ENCODE peak calls at places on chromosome 21, in seven cellular contexts. T is SK-N-SH, O is H1, K is K562, X is HCT116, U is HepG2, S is GM12878. C is an unnamed sample.
A peak's percentile ranks its signal among the peaks of the same experiment; 100 is the strongest.

GRCh38 chr21:44337941-44338895 is 972 bp downstream of the CFAP410 start:
- DNase-seq in T (peak; percentile 90), O (no peak), K (peak; percentile 84), X (peak; percentile 47), U (peak; percentile 59), S (no peak), C (peak; percentile 30)

GRCh38 chr21:45359451-45360217 is 45.3 kb upstream of the COL18A1 start:
- DNase-seq in T (no peak), O (no peak), K (peak; percentile 53), X (no peak), U (no peak), S (no peak), C (no peak)

GRCh38 chr21:35394049-35394448 is 344.9 kb upstream of the RUNX1 start:
- DNase-seq in T (no peak), O (no peak), K (no peak), X (no peak), U (no peak), S (no peak), C (no peak)

GRCh38 chr21:40173833-40174232 is 306.6 kb downstream of the PCP4 start:
- DNase-seq in T (no peak), O (no peak), K (no peak), X (no peak), U (no peak), S (no peak), C (no peak)

GRCh38 chr21:45330075-45330781 is 42.5 kb upstream of the POFUT2 start:
- DNase-seq in T (no peak), O (peak; percentile 58), K (no peak), X (no peak), U (peak; percentile 89), S (no peak), C (peak; percentile 96)

GRCh38 chr21:34743831-34744230 is 75.0 kb downstream of the CLIC6 start:
- DNase-seq in T (no peak), O (no peak), K (no peak), X (peak; percentile 24), U (no peak), S (no peak), C (no peak)

GRCh38 chr21:42685954-42686500 is 32.6 kb downstream of the PDE9A start:
- DNase-seq in T (no peak), O (no peak), K (no peak), X (no peak), U (no peak), S (no peak), C (no peak)

GRCh38 chr21:44005071-44005470 is 7.0 kb upstream of the TRAPPC10 start:
- DNase-seq in T (no peak), O (no peak), K (no peak), X (no peak), U (no peak), S (no peak), C (no peak)

GRCh38 chr21:38229260-38229877 is 27.4 kb upstream of the KCNJ15 start:
- DNase-seq in T (no peak), O (no peak), K (no peak), X (no peak), U (no peak), S (no peak), C (no peak)

GRCh38 chr21:36113647-36114428 is 21.0 kb upstream of the CBR3 start:
- DNase-seq in T (no peak), O (no peak), K (no peak), X (no peak), U (peak; percentile 70), S (no peak), C (no peak)

GRCh38 chr21:44551290-44552015 is at the start of gene KRTAP10-2:
- DNase-seq in T (no peak), O (no peak), K (no peak), X (no peak), U (no peak), S (no peak), C (no peak)

GRCh38 chr21:41926068-41926806 is 27.6 kb downstream of the C2CD2 start:
- DNase-seq in T (no peak), O (peak; percentile 17), K (no peak), X (no peak), U (peak; percentile 60), S (peak; percentile 68), C (peak; percentile 54)

DNA sequence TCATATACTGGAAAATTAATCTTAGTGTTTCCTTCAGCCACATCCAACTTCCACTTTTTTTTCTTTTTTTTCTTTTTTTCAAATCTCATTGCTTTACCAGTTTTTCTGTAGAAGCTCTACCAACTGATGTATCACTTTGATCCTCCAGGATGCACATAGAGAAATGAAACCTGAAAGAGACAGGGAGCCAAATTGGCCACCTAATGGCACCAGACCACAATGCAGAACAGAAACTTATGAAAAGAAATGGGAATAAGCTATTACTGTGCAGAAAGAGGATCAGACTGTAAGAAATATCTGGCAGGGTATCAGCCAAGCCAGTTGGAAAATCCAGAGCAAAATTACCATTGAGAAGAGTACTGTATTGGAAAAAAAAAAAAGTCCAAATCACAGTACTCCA is 1514.2 kb downstream of the MRPL39 start:
- DNase-seq in T (no peak), O (no peak), K (no peak), X (no peak), U (no peak), S (no peak), C (no peak)
- TF ChIP-seq YY1 in T (no peak), O (no peak), K (no peak), X (no peak), U (no peak), S (no peak), C (no peak)

GRCh38 chr21:26842976-26843911 is 2.0 kb downstream of the ADAMTS1 start:
- DNase-seq in T (peak; percentile 72), O (no peak), K (no peak), X (no peak), U (no peak), S (no peak), C (no peak)
- TF ChIP-seq YY1 in T (peak; percentile 39), O (peak; percentile 75), K (no peak), X (no peak), U (no peak), S (no peak), C (no peak)

GRCh38 chr21:15759469-15759868 is 29.7 kb downstream of the USP25 start:
- DNase-seq in T (no peak), O (no peak), K (no peak), X (no peak), U (no peak), S (no peak), C (no peak)
- TF ChIP-seq YY1 in T (no peak), O (no peak), K (no peak), X (no peak), U (no peak), S (no peak), C (no peak)

GRCh38 chr21:31948681-31949080 is 75.9 kb downstream of the HUNK start:
- DNase-seq in T (no peak), O (no peak), K (no peak), X (no peak), U (no peak), S (no peak), C (no peak)

GRCh38 chr21:31946236-31946635 is 73.4 kb downstream of the HUNK start:
- DNase-seq in T (no peak), O (no peak), K (no peak), X (no peak), U (no peak), S (no peak), C (no peak)

GRCh38 chr21:31943586-31943985 is 70.8 kb downstream of the HUNK start:
- DNase-seq in T (no peak), O (no peak), K (no peak), X (no peak), U (no peak), S (no peak), C (no peak)

GRCh38 chr21:31945116-31945515 is 72.3 kb downstream of the HUNK start:
- DNase-seq in T (no peak), O (no peak), K (no peak), X (no peak), U (no peak), S (no peak), C (no peak)

GRCh38 chr21:31945576-31945975 is 72.8 kb downstream of the HUNK start:
- DNase-seq in T (no peak), O (no peak), K (no peak), X (no peak), U (no peak), S (no peak), C (no peak)
- TF ChIP-seq YY1 in T (no peak), O (no peak), K (no peak), X (no peak), U (no peak), S (no peak), C (no peak)